ENCODE peak calls at places on chromosomes 11 and 22, in nine cellular contexts. I is CD8-positive, alpha-beta T cell; S is IMR-90; X is dorsolateral prefrontal cortex; F is HL-60; L is AG04450; C is right cardiac atrium; Y is tibial artery; U is psoas muscle. E is an unnamed sample. For H3K27me3, the result is how much of the 10 kb centered on the place peaks cover.

GRCh38 chr22:30861131-30861530 is 107.4 kb downstream of the MORC2 start:
- DNase-seq in L (no peak), I (no peak), Y (no peak), S (no peak), F (no peak), X (peak), U (no peak), C (no peak), E (no peak)

GRCh38 chr22:34761111-34761510 is 304.8 kb upstream of the ISX start:
- DNase-seq in U (no peak), S (no peak), F (no peak), X (no peak), Y (no peak), I (no peak), C (no peak), L (no peak), E (no peak)

GRCh38 chr11:133047036-133047800 is 485.1 kb downstream of the OPCML start:
- DNase-seq in Y (no peak), U (no peak), S (no peak), I (no peak), X (peak), L (no peak), C (no peak), F (no peak), E (no peak)

GRCh38 chr22:25729016-25729415 is 13.0 kb upstream of the MYO18B start:
- DNase-seq in F (no peak), Y (no peak), L (no peak), S (no peak), I (no peak), X (no peak), U (no peak), C (no peak), E (no peak)

GRCh38 chr11:117833401-117833891 is 8.9 kb upstream of the FXYD2 start:
- DNase-seq in I (no peak), X (no peak), S (no peak), U (peak), Y (peak), F (no peak), L (no peak), C (no peak), E (no peak)

GRCh38 chr22:25969901-25970300 is 199.4 kb upstream of the SEZ6L start:
- DNase-seq in S (no peak), U (no peak), L (no peak), I (no peak), Y (no peak), C (no peak), X (no peak), F (no peak), E (no peak)

GRCh38 chr22:24516301-24516737 is 21.2 kb downstream of the UPB1 start:
- DNase-seq in Y (peak), S (peak), I (no peak), X (no peak), U (no peak), F (peak), C (no peak), L (peak), E (no peak)

GRCh38 chr22:32615874-32616564 is 141.4 kb downstream of the FBXO7 start:
- DNase-seq in I (no peak), S (no peak), U (no peak), L (no peak), X (no peak), F (no peak), Y (no peak), C (no peak), E (no peak)

GRCh38 chr11:125338886-125339811 is 156.9 kb downstream of the FEZ1 start:
- DNase-seq in U (no peak), L (no peak), S (no peak), F (no peak), I (no peak), C (peak), Y (no peak), X (no peak), E (no peak)

GRCh38 chr11:76716268-76716667 is 45.7 kb upstream of the LRRC32 start:
- DNase-seq in X (no peak), U (no peak), F (no peak), S (no peak), L (no peak), I (no peak), C (no peak), Y (no peak), E (no peak)

GRCh38 chr11:81112718-81113117 is 1620.9 kb downstream of the FAM181B start:
- DNase-seq in I (no peak), Y (no peak), X (no peak), C (no peak), F (no peak), S (no peak), L (no peak), U (no peak), E (no peak)

GRCh38 chr22:22460635-22461034 is 47.9 kb downstream of the ZNF280B start:
- DNase-seq in C (no peak), Y (no peak), L (no peak), S (no peak), I (no peak), U (no peak), F (no peak), X (no peak), E (no peak)

GRCh38 chr22:32799516-32799915 is 2.0 kb upstream of the TIMP3 start:
- DNase-seq in U (no peak), I (no peak), Y (no peak), X (no peak), S (no peak), C (no peak), L (no peak), F (no peak), E (no peak)

GRCh38 chr11:19827399-19828135 is 114.9 kb downstream of the NAV2 start:
- DNase-seq in X (no peak), C (no peak), L (no peak), F (no peak), U (no peak), S (no peak), Y (no peak), I (no peak), E (no peak)

GRCh38 chr22:16917144-16918003 is 90.6 kb downstream of the GAB4 start:
- DNase-seq in U (peak), Y (peak), S (peak), X (peak), L (no peak), I (peak), C (peak), F (peak), E (peak)

GRCh38 chr11:125525303-125525702 is 29.2 kb upstream of the FEZ1 start:
- DNase-seq in L (no peak), C (no peak), I (no peak), Y (no peak), S (no peak), X (no peak), F (no peak), U (no peak), E (no peak)

GRCh38 chr22:39309881-39310714 is 9.3 kb downstream of the RPL3 start:
- DNase-seq in Y (no peak), I (no peak), X (no peak), S (peak), U (no peak), L (no peak), C (no peak), F (no peak), E (no peak)

GRCh38 chr22:39967996-39968968 is 8.1 kb downstream of the TMA7B start:
- DNase-seq in S (no peak), F (no peak), L (no peak), X (no peak), Y (no peak), I (no peak), U (no peak), C (peak), E (peak)

GRCh38 chr11:69369210-69369609 is 75.3 kb downstream of the MYEOV start:
- DNase-seq in Y (no peak), L (no peak), I (peak), X (no peak), C (no peak), F (no peak), U (no peak), S (no peak), E (no peak)

GRCh38 chr11:96339704-96340554 is 3.1 kb downstream of the MAML2 start:
- DNase-seq in S (peak), L (no peak), F (no peak), I (no peak), Y (no peak), U (no peak), X (no peak), C (no peak), E (no peak)

GRCh38 chr22:17380711-17381087 is 11.4 kb downstream of the CECR2 start:
- DNase-seq in S (no peak), U (no peak), Y (no peak), I (no peak), L (no peak), X (no peak), C (no peak), F (no peak), E (no peak)

GRCh38 chr22:43273902-43274484 is 69.2 kb downstream of the SCUBE1 start:
- DNase-seq in X (no peak), L (no peak), S (peak), U (no peak), C (no peak), Y (peak), F (peak), I (peak), E (no peak)

GRCh38 chr11:23990346-23990745 is 506.5 kb upstream of the LUZP2 start:
- DNase-seq in C (no peak), F (no peak), I (no peak), Y (no peak), X (no peak), S (peak), L (no peak), U (no peak), E (no peak)

GRCh38 chr11:1869427-1870325 is 16.8 kb downstream of the LSP1 start:
- DNase-seq in C (peak), S (no peak), F (peak), I (no peak), L (no peak), Y (no peak), U (peak), X (no peak), E (peak)

GRCh38 chr22:29306830-29307657 is 594 bp downstream of the GAS2L1 start:
- DNase-seq in C (peak), L (no peak), Y (peak), I (no peak), X (peak), U (peak), S (peak), F (no peak), E (peak)

GRCh38 chr11:11988862-11989261 is 19.6 kb downstream of the DKK3 start:
- DNase-seq in U (no peak), Y (no peak), L (no peak), S (no peak), X (no peak), F (no peak), I (no peak), C (no peak), E (no peak)

GRCh38 chr11:72136677-72137255 is 1.2 kb downstream of the FOLR3 start:
- DNase-seq in Y (no peak), L (no peak), U (no peak), X (no peak), I (no peak), F (no peak), S (no peak), C (no peak), E (no peak)

GRCh38 chr11:20310137-20310536 is 53.4 kb upstream of the HTATIP2 start:
- DNase-seq in C (no peak), F (no peak), Y (no peak), I (no peak), L (no peak), U (no peak), S (no peak), X (peak), E (no peak)

GRCh38 chr11:113189909-113190667 is 124.3 kb upstream of the TTC12 start:
- DNase-seq in X (no peak), F (no peak), U (peak), S (no peak), C (peak), L (no peak), Y (peak), I (no peak), E (peak)

GRCh38 chr11:14974723-14975587 is 2.8 kb upstream of the CALCA start:
- DNase-seq in S (peak), Y (no peak), I (peak), X (no peak), C (peak), U (peak), L (no peak), F (peak), E (peak)

GRCh38 chr11:14971865-14972580 is at the start of gene CALCA:
- DNase-seq in S (no peak), U (no peak), Y (no peak), X (no peak), L (no peak), C (peak), F (no peak), I (no peak), E (no peak)

GRCh38 chr11:14974021-14974698 is 2.0 kb upstream of the CALCA start:
- DNase-seq in C (no peak), F (no peak), S (no peak), L (no peak), Y (no peak), X (no peak), U (no peak), I (no peak), E (no peak)

GRCh38 chr11:14972581-14973490 is 685 bp upstream of the CALCA start:
- DNase-seq in F (no peak), I (no peak), C (no peak), S (no peak), Y (no peak), X (no peak), L (no peak), U (no peak), E (no peak)

DNA sequence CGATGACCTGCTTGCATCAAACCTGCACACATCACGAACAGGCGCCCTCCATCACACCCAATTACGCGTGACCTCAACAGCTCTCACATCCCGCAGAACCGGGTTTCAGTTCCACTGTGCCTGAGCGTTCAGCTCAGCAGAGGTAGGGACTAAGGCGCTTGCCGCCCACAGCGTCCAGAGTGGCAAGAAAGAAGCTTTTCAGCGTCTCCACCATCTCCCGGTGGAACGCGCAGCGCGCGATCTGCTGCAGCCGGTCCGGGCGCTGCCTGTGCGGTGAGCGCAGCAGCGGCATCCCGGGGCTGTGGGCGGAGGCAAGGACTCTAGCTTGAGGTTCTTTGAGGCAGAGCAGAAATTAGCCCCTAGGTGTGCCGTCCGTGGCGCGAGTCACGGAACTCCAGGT is 1.5 kb upstream of the CALCA start:
- DNase-seq in U (no peak), S (peak), I (no peak), X (no peak), F (no peak), C (no peak), Y (no peak), L (no peak), E (no peak)
- H3K27me3 ChIP-seq in U (under half), S (half or more), I (under half), X (half or more), F (half or more), C (under half), Y (under half), L (half or more), E (half or more)

GRCh38 chr11:128297111-128297651 is 290.2 kb downstream of the ETS1 start:
- DNase-seq in U (no peak), X (no peak), Y (no peak), L (no peak), F (no peak), I (no peak), C (no peak), S (peak), E (no peak)

GRCh38 chr11:128300785-128301184 is 286.6 kb downstream of the ETS1 start:
- DNase-seq in L (no peak), F (no peak), X (no peak), U (no peak), I (no peak), C (no peak), Y (no peak), S (no peak), E (no peak)

GRCh38 chr11:128298271-128298670 is 289.1 kb downstream of the ETS1 start:
- DNase-seq in C (no peak), I (no peak), L (no peak), Y (no peak), X (no peak), F (no peak), S (no peak), U (no peak), E (no peak)

GRCh38 chr11:128297805-128298204 is 289.6 kb downstream of the ETS1 start:
- DNase-seq in U (no peak), F (no peak), Y (no peak), I (no peak), L (no peak), X (no peak), C (no peak), S (no peak), E (no peak)

DNA sequence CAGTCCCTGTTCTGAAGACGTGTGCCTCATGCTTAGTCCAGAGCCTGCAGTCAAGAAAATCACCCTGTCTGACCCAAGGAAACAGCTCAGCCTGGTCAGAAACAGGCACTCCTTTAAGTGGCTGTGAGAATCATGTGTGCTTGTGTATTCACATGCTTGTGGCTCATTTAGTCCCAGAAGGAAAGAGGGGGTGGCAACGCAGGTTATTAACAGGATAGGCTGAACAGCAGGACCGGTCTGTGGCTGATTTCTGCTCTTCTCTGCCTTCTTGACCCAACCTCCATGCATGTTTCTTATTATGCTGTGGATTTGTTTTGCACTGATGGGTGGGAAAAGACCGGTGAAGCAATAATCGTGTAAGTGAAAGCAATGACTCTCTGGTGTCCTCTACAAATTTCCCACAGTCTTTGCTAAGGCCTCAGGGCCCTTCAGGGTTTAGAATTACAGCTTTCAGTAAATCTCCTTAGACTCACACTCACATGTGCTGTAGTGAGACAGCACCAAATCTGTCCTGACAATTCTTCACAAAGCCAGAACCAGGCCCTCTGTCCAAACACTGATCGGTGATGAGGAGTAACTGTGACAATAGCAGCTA is 288.1 kb downstream of the ETS1 start:
- DNase-seq in L (no peak), C (no peak), F (no peak), I (no peak), U (no peak), S (peak), X (no peak), Y (peak), E (no peak)
- H3K4me3 ChIP-seq in L (no peak), C (no peak), F (no peak), I (peak), U (no peak), S (no peak), X (no peak), Y (no peak), E (no peak)

DNA sequence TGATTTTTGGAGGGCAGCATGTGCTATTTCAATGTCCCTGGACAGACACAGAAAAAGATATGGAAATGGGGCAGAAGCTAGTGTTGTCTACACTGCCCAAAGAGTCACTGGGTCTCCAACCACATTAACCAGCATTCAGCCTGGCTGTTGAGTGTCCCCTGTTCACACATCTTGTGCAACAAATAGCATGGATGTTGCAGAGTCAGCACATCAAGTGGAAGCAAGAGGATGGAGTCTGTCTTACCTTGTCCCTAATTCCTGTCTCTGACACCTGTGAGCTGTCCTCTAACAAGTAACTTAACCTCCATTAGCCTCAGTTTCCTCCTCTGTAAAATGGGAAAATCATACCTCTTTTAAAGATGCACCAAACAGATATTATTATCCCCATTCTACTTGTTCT is 60.2 kb downstream of the RCN1 start:
- DNase-seq in F (no peak), I (no peak), L (no peak), U (no peak), X (no peak), C (no peak), Y (no peak), S (no peak), E (no peak)
- H3K27me3 ChIP-seq in F (under half), I (under half), L (under half), U (under half), X (under half), C (under half), Y (under half), S (under half), E (under half)

DNA sequence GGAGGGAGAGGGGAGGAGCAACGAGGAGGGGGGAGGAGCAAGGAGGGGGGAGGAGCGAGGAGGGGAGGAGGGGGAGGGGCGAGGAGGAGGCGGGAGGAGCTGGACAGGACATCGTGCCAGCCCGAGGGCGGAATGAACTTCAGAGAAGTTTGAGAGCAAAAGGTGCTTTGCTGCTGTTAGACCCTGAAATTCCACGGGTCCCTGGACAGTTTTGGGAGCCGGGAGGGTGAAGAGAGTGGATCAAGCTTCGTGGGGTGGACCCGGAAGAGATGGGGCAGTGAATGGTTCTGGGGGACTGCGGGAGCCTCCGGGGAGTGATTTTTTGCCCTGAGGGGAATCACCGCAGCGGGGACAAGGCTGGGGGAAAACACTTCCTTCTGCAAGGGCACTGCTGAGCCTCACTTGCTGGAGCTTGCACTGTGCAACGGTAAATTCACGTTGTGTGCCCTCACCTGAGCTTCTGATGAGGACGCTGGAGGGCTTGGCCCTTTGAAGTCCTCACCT is 10.7 kb upstream of the NLRP6 start:
- DNase-seq in F (peak), U (no peak), I (peak), X (no peak), Y (peak), C (no peak), L (no peak), S (no peak), E (peak)
- H3K4me3 ChIP-seq in F (peak), U (peak), I (peak), X (peak), Y (peak), C (peak), L (no peak), S (no peak), E (peak)

E was measured in left ventricle myocardium inferior.